ENCODE peak calls at places on chromosome 19, in ten cellular contexts. L, D, H, U, F, E, Q, M, J and T are unnamed samples.

GRCh38 chr19:2494447-2495129 is 18.7 kb downstream of the GADD45B start:
- DNase-seq in L (peak), D (no peak), H (no peak), U (peak), F (no peak), E (peak), Q (peak), M (peak), J (no peak), T (peak)

GRCh38 chr19:4660993-4661392 is 9.1 kb downstream of the MYDGF start:
- DNase-seq in L (no peak), D (no peak), H (no peak), U (no peak), F (no peak), E (no peak), Q (no peak), M (no peak), J (no peak), T (no peak)

GRCh38 chr19:50537306-50537685 is 23.6 kb upstream of the ASPDH start:
- DNase-seq in L (no peak), D (no peak), H (no peak), U (no peak), F (no peak), E (no peak), Q (no peak), M (no peak), J (no peak), T (no peak)

GRCh38 chr19:3722443-3723109 is 14.4 kb downstream of the TJP3 start:
- DNase-seq in L (no peak), D (no peak), H (no peak), U (peak), F (no peak), E (no peak), Q (no peak), M (no peak), J (no peak), T (no peak)

GRCh38 chr19:41386442-41386841 is 10.1 kb downstream of the TMEM91 start:
- DNase-seq in L (no peak), D (no peak), H (no peak), U (no peak), F (no peak), E (no peak), Q (no peak), M (no peak), J (no peak), T (no peak)

GRCh38 chr19:44794610-44795009 is 14.3 kb upstream of the BCAM start:
- DNase-seq in L (no peak), D (no peak), H (no peak), U (no peak), F (no peak), E (no peak), Q (no peak), M (no peak), J (no peak), T (no peak)

GRCh38 chr19:46018729-46019251 is 4.1 kb downstream of the PGLYRP1 start:
- DNase-seq in L (no peak), D (no peak), H (no peak), U (no peak), F (no peak), E (no peak), Q (no peak), M (peak), J (no peak), T (no peak)

GRCh38 chr19:35199481-35199880 is 29.1 kb downstream of the FAM187B start:
- DNase-seq in L (no peak), D (no peak), H (no peak), U (no peak), F (no peak), E (no peak), Q (no peak), M (no peak), J (no peak), T (no peak)

GRCh38 chr19:3479819-3480215 is 508 bp downstream of the SMIM24 start:
- DNase-seq in L (peak), D (no peak), H (no peak), U (no peak), F (no peak), E (peak), Q (no peak), M (no peak), J (no peak), T (no peak)

GRCh38 chr19:15417699-15418098 is 1.1 kb downstream of the AKAP8L start:
- DNase-seq in L (no peak), D (no peak), H (no peak), U (no peak), F (no peak), E (no peak), Q (peak), M (peak), J (no peak), T (no peak)

GRCh38 chr19:11067356-11068113 is 21.7 kb upstream of the LDLR start:
- DNase-seq in L (no peak), D (no peak), H (no peak), U (no peak), F (no peak), E (no peak), Q (no peak), M (no peak), J (no peak), T (no peak)

GRCh38 chr19:10420444-10421239 is at the start of gene PDE4A:
- DNase-seq in L (peak), D (no peak), H (no peak), U (peak), F (no peak), E (peak), Q (no peak), M (peak), J (no peak), T (peak)

GRCh38 chr19:50415661-50416033 is 3.1 kb upstream of the SPIB start:
- DNase-seq in L (peak), D (no peak), H (no peak), U (no peak), F (no peak), E (peak), Q (no peak), M (no peak), J (no peak), T (peak)

GRCh38 chr19:46351241-46352041 is 4.6 kb downstream of the PPP5C start:
- DNase-seq in L (peak), D (no peak), H (no peak), U (no peak), F (no peak), E (no peak), Q (no peak), M (peak), J (no peak), T (peak)

GRCh38 chr19:17327654-17328516 is 6.8 kb downstream of the ANO8 start:
- DNase-seq in L (peak), D (peak), H (no peak), U (peak), F (peak), E (peak), Q (peak), M (no peak), J (no peak), T (no peak)

GRCh38 chr19:35000647-35001501 is 751 bp downstream of the GRAMD1A start:
- DNase-seq in L (peak), D (no peak), H (no peak), U (no peak), F (no peak), E (peak), Q (peak), M (peak), J (no peak), T (peak)

GRCh38 chr19:39941615-39942507 is 7.4 kb upstream of the FCGBP start:
- DNase-seq in L (peak), D (no peak), H (no peak), U (no peak), F (peak), E (peak), Q (no peak), M (no peak), J (no peak), T (peak)

GRCh38 chr19:19445911-19446361 is 40.5 kb downstream of the GATAD2A start:
- DNase-seq in L (peak), D (no peak), H (no peak), U (no peak), F (no peak), E (no peak), Q (no peak), M (peak), J (no peak), T (no peak)

GRCh38 chr19:12913871-12914690 is 5.0 kb downstream of the SYCE2 start:
- DNase-seq in L (no peak), D (no peak), H (no peak), U (no peak), F (no peak), E (peak), Q (no peak), M (no peak), J (no peak), T (peak)

GRCh38 chr19:10808937-10809655 is 26.9 kb downstream of the TMED1 start:
- DNase-seq in L (no peak), D (no peak), H (no peak), U (no peak), F (no peak), E (peak), Q (peak), M (no peak), J (no peak), T (no peak)

GRCh38 chr19:39840492-39840891 is 5.7 kb downstream of the FBL start:
- DNase-seq in L (no peak), D (no peak), H (no peak), U (no peak), F (no peak), E (no peak), Q (no peak), M (no peak), J (no peak), T (no peak)

GRCh38 chr19:56836059-56836458 is 4.5 kb downstream of the PEG3 start:
- DNase-seq in L (no peak), D (no peak), H (no peak), U (no peak), F (no peak), E (no peak), Q (no peak), M (no peak), J (no peak), T (no peak)

GRCh38 chr19:54106716-54107115 is 4.1 kb downstream of the NDUFA3 start:
- DNase-seq in L (peak), D (no peak), H (no peak), U (no peak), F (no peak), E (no peak), Q (no peak), M (no peak), J (no peak), T (no peak)

GRCh38 chr19:18044825-18045304 is 36.9 kb downstream of the ARRDC2 start:
- DNase-seq in L (peak), D (no peak), H (peak), U (no peak), F (no peak), E (peak), Q (no peak), M (peak), J (no peak), T (peak)

GRCh38 chr19:5823579-5824281 is 15.8 kb downstream of the FUT6 start:
- DNase-seq in L (no peak), D (peak), H (no peak), U (no peak), F (no peak), E (no peak), Q (peak), M (no peak), J (no peak), T (no peak)

GRCh38 chr19:2270572-2271515 is 11.1 kb downstream of the PEAK3 start:
- DNase-seq in L (peak), D (peak), H (peak), U (peak), F (no peak), E (peak), Q (peak), M (peak), J (peak), T (peak)

GRCh38 chr19:480016-480855 is 16.1 kb upstream of the MADCAM1 start:
- DNase-seq in L (no peak), D (peak), H (no peak), U (peak), F (peak), E (peak), Q (peak), M (peak), J (no peak), T (peak)

GRCh38 chr19:49712397-49712859 is 21.5 kb downstream of the CPT1C start:
- DNase-seq in L (peak), D (peak), H (no peak), U (peak), F (no peak), E (no peak), Q (peak), M (peak), J (no peak), T (no peak)

GRCh38 chr19:34985249-34986022 is 14.7 kb upstream of the GRAMD1A start:
- DNase-seq in L (no peak), D (no peak), H (no peak), U (no peak), F (no peak), E (no peak), Q (peak), M (no peak), J (no peak), T (peak)

GRCh38 chr19:11494634-11495285 is 10.9 kb downstream of the ZNF653 start:
- DNase-seq in L (no peak), D (no peak), H (no peak), U (no peak), F (no peak), E (no peak), Q (peak), M (no peak), J (no peak), T (no peak)

GRCh38 chr19:51010066-51010795 is 8.8 kb upstream of the KLK8 start:
- DNase-seq in L (no peak), D (no peak), H (no peak), U (no peak), F (no peak), E (no peak), Q (no peak), M (peak), J (no peak), T (no peak)